ENCODE peak calls at places on chromosome 12, in five cellular contexts. One of them, this sample, is unnamed.

GRCh38 chr12:121033625-121034349 is 5.3 kb downstream of the OASL start:
- DNase-seq in CD8-positive, alpha-beta memory T cell: peak; percentile 54
- DNase-seq in A673: peak; percentile 84
- DNase-seq in SJSA1: no peak
- DNase-seq in small intestine: peak; percentile 58
- DNase-seq in this sample: peak; percentile 67

GRCh38 chr12:60335765-60336164 is 739.9 kb downstream of the SLC16A7 start:
- DNase-seq in CD8-positive, alpha-beta memory T cell: no peak
- DNase-seq in A673: no peak
- DNase-seq in SJSA1: peak; percentile 34
- DNase-seq in small intestine: no peak
- DNase-seq in this sample: no peak

GRCh38 chr12:6700646-6701051 is at the start of gene PIANP:
- DNase-seq in CD8-positive, alpha-beta memory T cell: peak; percentile 22
- DNase-seq in A673: no peak
- DNase-seq in SJSA1: no peak
- DNase-seq in small intestine: no peak
- DNase-seq in this sample: peak; percentile 56

GRCh38 chr12:22709292-22709691 is 84.3 kb downstream of the ETNK1 start:
- DNase-seq in CD8-positive, alpha-beta memory T cell: no peak
- DNase-seq in A673: peak; percentile 32
- DNase-seq in SJSA1: no peak
- DNase-seq in small intestine: no peak
- DNase-seq in this sample: no peak

GRCh38 chr12:115303751-115304309 is 619.9 kb upstream of the TBX3 start:
- DNase-seq in CD8-positive, alpha-beta memory T cell: no peak
- DNase-seq in A673: no peak
- DNase-seq in SJSA1: no peak
- DNase-seq in small intestine: no peak
- DNase-seq in this sample: no peak

GRCh38 chr12:89556976-89557375 is 31.1 kb upstream of the POC1B start:
- DNase-seq in CD8-positive, alpha-beta memory T cell: no peak
- DNase-seq in A673: peak; percentile 58
- DNase-seq in SJSA1: no peak
- DNase-seq in small intestine: peak; percentile 64
- DNase-seq in this sample: no peak

GRCh38 chr12:112978163-112979081 is at the start of gene OAS2:
- DNase-seq in CD8-positive, alpha-beta memory T cell: peak; percentile 62
- DNase-seq in A673: peak; percentile 4
- DNase-seq in SJSA1: peak; percentile 16
- DNase-seq in small intestine: peak; percentile 85
- DNase-seq in this sample: peak; percentile 66

GRCh38 chr12:49108958-49109404 is 1.7 kb downstream of the LMBR1L start:
- DNase-seq in CD8-positive, alpha-beta memory T cell: no peak
- DNase-seq in A673: no peak
- DNase-seq in SJSA1: no peak
- DNase-seq in small intestine: peak; percentile 92
- DNase-seq in this sample: no peak

GRCh38 chr12:111063296-111064026 is 143.1 kb upstream of the MYL2 start:
- DNase-seq in CD8-positive, alpha-beta memory T cell: no peak
- DNase-seq in A673: no peak
- DNase-seq in SJSA1: no peak
- DNase-seq in small intestine: no peak
- DNase-seq in this sample: no peak

GRCh38 chr12:19144985-19145384 is 15.5 kb downstream of the PLEKHA5 start:
- DNase-seq in CD8-positive, alpha-beta memory T cell: no peak
- DNase-seq in A673: no peak
- DNase-seq in SJSA1: no peak
- DNase-seq in small intestine: peak; percentile 93
- DNase-seq in this sample: no peak

GRCh38 chr12:47903927-47904646 is 707 bp downstream of the VDR start:
- DNase-seq in CD8-positive, alpha-beta memory T cell: peak; percentile 51
- DNase-seq in A673: peak; percentile 24
- DNase-seq in SJSA1: peak; percentile 69
- DNase-seq in small intestine: peak; percentile 84
- DNase-seq in this sample: peak; percentile 61

GRCh38 chr12:51401900-51402299 is 10.7 kb upstream of the GALNT6 start:
- DNase-seq in CD8-positive, alpha-beta memory T cell: no peak
- DNase-seq in A673: no peak
- DNase-seq in SJSA1: no peak
- DNase-seq in small intestine: no peak
- DNase-seq in this sample: no peak

GRCh38 chr12:32217354-32218310 is 111.0 kb downstream of the BICD1 start:
- DNase-seq in CD8-positive, alpha-beta memory T cell: no peak
- DNase-seq in A673: peak; percentile 18
- DNase-seq in SJSA1: no peak
- DNase-seq in small intestine: no peak
- DNase-seq in this sample: no peak

GRCh38 chr12:43348221-43348620 is 203.8 kb downstream of the ADAMTS20 start:
- DNase-seq in CD8-positive, alpha-beta memory T cell: no peak
- DNase-seq in A673: no peak
- DNase-seq in SJSA1: no peak
- DNase-seq in small intestine: no peak
- DNase-seq in this sample: no peak

GRCh38 chr12:82057770-82058169 is 298.6 kb upstream of the PPFIA2 start:
- DNase-seq in CD8-positive, alpha-beta memory T cell: no peak
- DNase-seq in A673: no peak
- DNase-seq in SJSA1: no peak
- DNase-seq in small intestine: no peak
- DNase-seq in this sample: no peak

GRCh38 chr12:31288381-31288780 is 37.6 kb downstream of the SINHCAF start:
- DNase-seq in CD8-positive, alpha-beta memory T cell: no peak
- DNase-seq in A673: no peak
- DNase-seq in SJSA1: no peak
- DNase-seq in small intestine: no peak
- DNase-seq in this sample: no peak

GRCh38 chr12:121443193-121443829 is 43.4 kb downstream of the RNF34 start:
- DNase-seq in CD8-positive, alpha-beta memory T cell: peak; percentile 49
- DNase-seq in A673: peak; percentile 81
- DNase-seq in SJSA1: peak; percentile 40
- DNase-seq in small intestine: peak; percentile 77
- DNase-seq in this sample: peak; percentile 48

GRCh38 chr12:67471810-67472209 is 176.7 kb upstream of the DYRK2 start:
- DNase-seq in CD8-positive, alpha-beta memory T cell: no peak
- DNase-seq in A673: no peak
- DNase-seq in SJSA1: no peak
- DNase-seq in small intestine: no peak
- DNase-seq in this sample: no peak

GRCh38 chr12:126747530-126748149 is 1519.3 kb upstream of the TMEM132C start:
- DNase-seq in CD8-positive, alpha-beta memory T cell: peak; percentile 29
- DNase-seq in A673: peak; percentile 76
- DNase-seq in SJSA1: no peak
- DNase-seq in small intestine: peak; percentile 33
- DNase-seq in this sample: peak; percentile 18

GRCh38 chr12:105245291-105245690 is 9.3 kb upstream of the APPL2 start:
- DNase-seq in CD8-positive, alpha-beta memory T cell: no peak
- DNase-seq in A673: no peak
- DNase-seq in SJSA1: no peak
- DNase-seq in small intestine: no peak
- DNase-seq in this sample: no peak

GRCh38 chr12:24911284-24911791 is 37.6 kb downstream of the BCAT1 start:
- DNase-seq in CD8-positive, alpha-beta memory T cell: no peak
- DNase-seq in A673: no peak
- DNase-seq in SJSA1: peak; percentile 89
- DNase-seq in small intestine: peak; percentile 7
- DNase-seq in this sample: no peak

GRCh38 chr12:117144599-117144998 is 45.4 kb upstream of the TESC start:
- DNase-seq in CD8-positive, alpha-beta memory T cell: no peak
- DNase-seq in A673: no peak
- DNase-seq in SJSA1: no peak
- DNase-seq in small intestine: no peak
- DNase-seq in this sample: no peak

GRCh38 chr12:19525236-19525635 is 85.9 kb downstream of the AEBP2 start:
- DNase-seq in CD8-positive, alpha-beta memory T cell: no peak
- DNase-seq in A673: no peak
- DNase-seq in SJSA1: no peak
- DNase-seq in small intestine: no peak
- DNase-seq in this sample: no peak

GRCh38 chr12:58247633-58248032 is 306.3 kb downstream of the ATP23 start:
- DNase-seq in CD8-positive, alpha-beta memory T cell: no peak
- DNase-seq in A673: peak; percentile 50
- DNase-seq in SJSA1: no peak
- DNase-seq in small intestine: no peak
- DNase-seq in this sample: no peak

GRCh38 chr12:126069549-126070165 is 1004.4 kb downstream of the AACS start:
- DNase-seq in CD8-positive, alpha-beta memory T cell: no peak
- DNase-seq in A673: peak; percentile 86
- DNase-seq in SJSA1: no peak
- DNase-seq in small intestine: peak; percentile 18
- DNase-seq in this sample: peak; percentile 3

GRCh38 chr12:14993537-14994266 is 20.9 kb downstream of the PDE6H start:
- DNase-seq in CD8-positive, alpha-beta memory T cell: no peak
- DNase-seq in A673: no peak
- DNase-seq in SJSA1: no peak
- DNase-seq in small intestine: no peak
- DNase-seq in this sample: no peak

GRCh38 chr12:92973614-92974013 is 44.5 kb upstream of the EEA1 start:
- DNase-seq in CD8-positive, alpha-beta memory T cell: no peak
- DNase-seq in A673: peak; percentile 46
- DNase-seq in SJSA1: no peak
- DNase-seq in small intestine: no peak
- DNase-seq in this sample: no peak

GRCh38 chr12:46419675-46420074 is 47.1 kb upstream of the SLC38A2 start:
- DNase-seq in CD8-positive, alpha-beta memory T cell: no peak
- DNase-seq in A673: no peak
- DNase-seq in SJSA1: no peak
- DNase-seq in small intestine: no peak
- DNase-seq in this sample: no peak

GRCh38 chr12:1063852-1064251 is 72.8 kb downstream of the ERC1 start:
- DNase-seq in CD8-positive, alpha-beta memory T cell: no peak
- DNase-seq in A673: no peak
- DNase-seq in SJSA1: no peak
- DNase-seq in small intestine: no peak
- DNase-seq in this sample: no peak

GRCh38 chr12:87848248-87848868 is 180.8 kb downstream of the C12orf50 start:
- DNase-seq in CD8-positive, alpha-beta memory T cell: no peak
- DNase-seq in A673: peak; percentile 68
- DNase-seq in SJSA1: peak; percentile 50
- DNase-seq in small intestine: peak; percentile 55
- DNase-seq in this sample: no peak

GRCh38 chr12:29073631-29074239 is 75.3 kb upstream of the FAR2 start:
- DNase-seq in CD8-positive, alpha-beta memory T cell: no peak
- DNase-seq in A673: peak; percentile 64
- DNase-seq in SJSA1: peak; percentile 16
- DNase-seq in small intestine: peak; percentile 70
- DNase-seq in this sample: no peak

GRCh38 chr12:120199595-120200306 is 1.2 kb downstream of the RPLP0 start:
- DNase-seq in CD8-positive, alpha-beta memory T cell: peak; percentile 23
- DNase-seq in A673: no peak
- DNase-seq in SJSA1: peak; percentile 31
- DNase-seq in small intestine: peak; percentile 33
- DNase-seq in this sample: no peak

GRCh38 chr12:95177201-95177768 is 40.0 kb downstream of the FGD6 start:
- DNase-seq in CD8-positive, alpha-beta memory T cell: no peak
- DNase-seq in A673: no peak
- DNase-seq in SJSA1: no peak
- DNase-seq in small intestine: no peak
- DNase-seq in this sample: no peak

GRCh38 chr12:8742501-8742900 is 44.7 kb downstream of the RIMKLB start:
- DNase-seq in CD8-positive, alpha-beta memory T cell: no peak
- DNase-seq in A673: no peak
- DNase-seq in SJSA1: no peak
- DNase-seq in small intestine: no peak
- DNase-seq in this sample: no peak

DNA sequence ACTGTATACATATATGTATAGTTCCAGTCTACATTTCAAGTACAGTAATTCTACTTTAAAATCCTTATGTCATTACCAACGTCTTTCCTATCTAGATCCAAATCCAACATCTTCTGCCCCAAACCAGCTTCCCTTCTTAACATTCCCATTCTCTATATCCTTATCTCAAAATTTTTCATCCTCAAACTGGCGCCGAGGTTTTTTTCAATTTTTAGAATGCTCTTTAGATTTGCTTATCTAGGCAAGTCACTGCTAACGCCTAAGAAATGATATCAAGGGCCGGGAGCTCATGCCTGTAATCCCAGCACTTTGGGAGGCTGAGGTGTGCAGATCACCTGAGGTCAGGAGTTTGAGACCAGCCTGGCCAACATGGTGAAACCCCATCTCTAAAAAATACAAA is 48.3 kb downstream of the RIMKLB start:
- DNase-seq in CD8-positive, alpha-beta memory T cell: no peak
- DNase-seq in A673: no peak
- DNase-seq in SJSA1: no peak
- DNase-seq in small intestine: no peak
- DNase-seq in this sample: no peak
- H3K9me3 ChIP-seq in CD8-positive, alpha-beta memory T cell: no peaks in the 10 kb centered on the region
- H3K9me3 ChIP-seq in A673: no peaks in the 10 kb centered on the region
- H3K9me3 ChIP-seq in SJSA1: no peaks in the 10 kb centered on the region
- H3K9me3 ChIP-seq in small intestine: no peaks in the 10 kb centered on the region
- H3K9me3 ChIP-seq in this sample: no peaks in the 10 kb centered on the region

DNA sequence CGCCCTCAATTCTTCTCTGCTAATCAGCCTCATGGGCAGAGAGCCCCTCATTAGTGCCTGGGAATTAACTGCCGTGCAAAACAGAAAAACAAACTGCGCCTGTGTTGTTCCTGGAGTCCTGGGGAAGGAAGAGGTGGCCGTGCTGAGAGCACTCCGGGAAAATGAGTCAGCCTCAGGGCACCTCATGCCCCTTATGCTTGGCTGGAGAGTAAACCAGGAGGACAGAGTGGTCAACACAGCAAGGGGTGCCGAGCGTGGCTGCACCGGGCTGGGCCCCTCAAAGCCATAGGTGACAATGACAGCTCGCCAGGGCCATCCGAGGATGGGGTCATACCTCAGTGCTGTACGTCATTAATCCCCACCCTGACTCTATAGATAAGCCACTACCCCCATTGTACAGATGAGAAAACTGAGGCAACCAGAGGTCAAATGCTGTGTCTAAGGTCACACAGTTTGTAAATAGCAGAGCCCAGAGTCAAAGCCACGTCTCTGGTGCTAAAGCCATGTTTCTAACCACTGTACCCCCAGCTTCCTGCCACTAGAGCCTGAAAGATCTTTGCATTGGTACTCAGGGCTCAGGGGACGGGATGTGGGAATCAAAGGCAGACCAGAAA is 74.4 kb downstream of the RIMBP2 start:
- DNase-seq in CD8-positive, alpha-beta memory T cell: no peak
- DNase-seq in A673: no peak
- DNase-seq in SJSA1: no peak
- DNase-seq in small intestine: no peak
- DNase-seq in this sample: no peak
- H3K9me3 ChIP-seq in CD8-positive, alpha-beta memory T cell: no peaks in the 10 kb centered on the region
- H3K9me3 ChIP-seq in A673: no peaks in the 10 kb centered on the region
- H3K9me3 ChIP-seq in SJSA1: no peaks in the 10 kb centered on the region
- H3K9me3 ChIP-seq in small intestine: no peaks in the 10 kb centered on the region
- H3K9me3 ChIP-seq in this sample: no peaks in the 10 kb centered on the region

GRCh38 chr12:34223640-34224039 is 201.3 kb downstream of the ALG10 start:
- DNase-seq in CD8-positive, alpha-beta memory T cell: no peak
- DNase-seq in A673: no peak
- DNase-seq in SJSA1: no peak
- DNase-seq in small intestine: no peak
- DNase-seq in this sample: no peak
- H3K9me3 ChIP-seq in CD8-positive, alpha-beta memory T cell: no peaks in the 10 kb centered on the region
- H3K9me3 ChIP-seq in A673: no peaks in the 10 kb centered on the region
- H3K9me3 ChIP-seq in SJSA1: peaks cover 5% of the 10 kb centered on the region
- H3K9me3 ChIP-seq in small intestine: no peaks in the 10 kb centered on the region
- H3K9me3 ChIP-seq in this sample: no peaks in the 10 kb centered on the region

DNA sequence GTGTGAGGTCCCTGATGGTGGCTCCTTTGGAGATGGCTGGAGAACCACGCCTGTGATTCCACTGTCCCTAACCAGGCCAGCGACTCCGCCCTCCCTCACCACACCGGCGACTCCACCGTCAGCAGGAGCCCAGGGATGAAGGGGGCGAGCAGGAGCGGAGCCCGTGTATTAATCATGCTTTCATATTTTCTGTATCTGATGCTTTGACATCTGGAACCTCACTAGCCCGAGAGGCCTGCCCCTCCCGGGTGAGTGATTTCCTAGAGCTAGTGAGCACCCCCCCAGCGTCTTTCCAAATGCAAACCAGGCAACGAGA is 69.9 kb downstream of the NOC4L start:
- DNase-seq in CD8-positive, alpha-beta memory T cell: no peak
- DNase-seq in A673: no peak
- DNase-seq in SJSA1: no peak
- DNase-seq in small intestine: no peak
- DNase-seq in this sample: no peak
- H3K9me3 ChIP-seq in CD8-positive, alpha-beta memory T cell: no peaks in the 10 kb centered on the region
- H3K9me3 ChIP-seq in A673: no peaks in the 10 kb centered on the region
- H3K9me3 ChIP-seq in SJSA1: no peaks in the 10 kb centered on the region
- H3K9me3 ChIP-seq in small intestine: no peaks in the 10 kb centered on the region
- H3K9me3 ChIP-seq in this sample: no peaks in the 10 kb centered on the region